ENCODE peak calls at places on chromosome 16, in seven cellular contexts. S, F, Y, W, G, V and Q are unnamed samples.

GRCh38 chr16:19595043-19595767 is 39.7 kb downstream of the VPS35L start:
- DNase-seq in S (no peak), G (no peak), V (peak; percentile 50), F (peak; percentile 40), W (no peak), Y (no peak), Q (peak; percentile 91)

GRCh38 chr16:15899538-15900100 is 11.2 kb upstream of the CEP20 start:
- DNase-seq in Y (no peak), W (no peak), F (no peak), S (no peak), G (peak; percentile 31), V (no peak), Q (peak; percentile 94)

GRCh38 chr16:2775765-2776499 is 1.1 kb downstream of the ELOB start:
- DNase-seq in G (no peak), Y (no peak), W (no peak), V (no peak), S (no peak), F (no peak), Q (no peak)

GRCh38 chr16:56424404-56424765 is 960 bp downstream of the AMFR start:
- DNase-seq in S (peak; percentile 30), G (no peak), V (no peak), W (no peak), Y (no peak), F (no peak), Q (no peak)

GRCh38 chr16:28534542-28535373 is 4.0 kb downstream of the NUPR1 start:
- DNase-seq in W (peak; percentile 92), F (peak; percentile 48), G (no peak), Y (no peak), V (no peak), S (no peak), Q (no peak)

GRCh38 chr16:50696575-50697420 is 3.4 kb downstream of the NOD2 start:
- DNase-seq in Y (peak; percentile 27), S (no peak), W (peak; percentile 97), F (peak; percentile 78), G (peak; percentile 96), V (peak; percentile 75), Q (peak; percentile 41)

GRCh38 chr16:88499836-88500251 is 46.8 kb downstream of the ZFPM1 start:
- DNase-seq in V (peak; percentile 41), S (no peak), G (no peak), Y (no peak), F (peak; percentile 46), W (no peak), Q (no peak)

GRCh38 chr16:73176577-73177013 is 128.7 kb upstream of the ZFHX3 start:
- DNase-seq in G (peak; percentile 40), S (no peak), Y (no peak), W (no peak), F (no peak), V (no peak), Q (peak; percentile 82)

GRCh38 chr16:25897677-25898076 is 205.9 kb downstream of the HS3ST4 start:
- DNase-seq in F (no peak), S (no peak), W (no peak), V (no peak), G (no peak), Y (no peak), Q (no peak)

GRCh38 chr16:69513180-69513966 is 52.4 kb upstream of the NFAT5 start:
- DNase-seq in V (no peak), G (no peak), Y (no peak), W (no peak), S (peak; percentile 41), F (no peak), Q (peak; percentile 67)

GRCh38 chr16:77376358-77376757 is 58.5 kb downstream of the ADAMTS18 start:
- DNase-seq in S (peak; percentile 75), V (no peak), G (no peak), Y (no peak), F (no peak), W (no peak), Q (no peak)

GRCh38 chr16:89697161-89697615 is 4.3 kb downstream of the SPATA2L start:
- DNase-seq in Y (no peak), F (no peak), G (peak; percentile 28), V (no peak), W (no peak), S (no peak), Q (no peak)

GRCh38 chr16:88349903-88350900 is 32.6 kb upstream of the ZNF469 start:
- DNase-seq in F (no peak), S (no peak), W (no peak), G (no peak), V (no peak), Y (no peak), Q (no peak)

GRCh38 chr16:89003831-89004208 is 26.8 kb upstream of the CBFA2T3 start:
- DNase-seq in V (no peak), G (no peak), Y (no peak), F (no peak), S (no peak), W (no peak), Q (no peak)

GRCh38 chr16:66240565-66240964 is 125.9 kb upstream of the CDH5 start:
- DNase-seq in F (no peak), V (no peak), Y (no peak), S (no peak), W (no peak), G (no peak), Q (no peak)

GRCh38 chr16:54409982-54410381 is 123.4 kb upstream of the IRX3 start:
- DNase-seq in G (no peak), V (no peak), W (no peak), F (no peak), S (peak; percentile 17), Y (no peak), Q (no peak)

GRCh38 chr16:9885457-9885856 is 296.8 kb downstream of the GRIN2A start:
- DNase-seq in V (no peak), W (no peak), S (peak; percentile 34), Y (no peak), F (no peak), G (no peak), Q (no peak)

GRCh38 chr16:87123356-87124001 is 193.7 kb downstream of the C16orf95 start:
- DNase-seq in S (no peak), G (no peak), F (no peak), Y (no peak), W (peak; percentile 50), V (no peak), Q (no peak)

GRCh38 chr16:6274366-6274765 is 1058.3 kb upstream of the RBFOX1 start:
- DNase-seq in V (no peak), W (no peak), S (no peak), F (no peak), G (no peak), Y (no peak), Q (no peak)

GRCh38 chr16:65846210-65846602 is 520.3 kb upstream of the CDH5 start:
- DNase-seq in V (no peak), W (peak; percentile 46), F (no peak), G (no peak), Y (no peak), S (no peak), Q (no peak)

GRCh38 chr16:11329080-11329491 is 16.2 kb upstream of the RMI2 start:
- DNase-seq in F (no peak), W (no peak), V (no peak), Y (no peak), S (peak; percentile 90), G (no peak), Q (peak; percentile 28)

GRCh38 chr16:66928702-66929388 is 3.5 kb upstream of the RRAD start:
- DNase-seq in F (peak; percentile 50), G (peak; percentile 53), W (no peak), S (peak; percentile 88), Y (no peak), V (no peak), Q (peak; percentile 30)

DNA sequence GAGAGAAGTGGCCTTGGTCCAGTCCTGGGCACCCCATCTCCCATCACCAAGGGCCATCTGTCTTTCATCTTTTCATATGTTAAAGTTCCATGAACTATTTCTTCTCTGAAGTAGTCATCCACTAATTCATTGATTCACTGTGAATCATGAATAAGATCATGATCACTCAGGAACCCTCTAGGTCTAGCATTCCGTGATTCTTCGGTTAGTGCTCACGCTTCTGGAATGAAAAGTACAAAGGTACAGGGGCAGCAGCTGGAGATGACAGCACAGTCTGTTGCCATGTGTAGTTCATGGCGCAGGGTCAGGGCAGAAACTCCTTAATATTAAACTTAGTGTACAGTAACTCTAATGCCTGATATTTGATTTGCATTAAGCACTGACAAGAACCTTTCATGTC is 127.1 kb downstream of the CDH13 start:
- DNase-seq in W (no peak), Y (no peak), V (no peak), S (no peak), F (no peak), G (no peak), Q (peak; percentile 36)
- TF ChIP-seq CTCF in W (no peak), Y (no peak), V (no peak), S (no peak), F (no peak), G (no peak), Q (no peak)

GRCh38 chr16:63289834-63290460 is 1253.7 kb upstream of the CDH8 start:
- DNase-seq in W (no peak), V (no peak), Y (no peak), F (peak; percentile 66), G (peak; percentile 52), S (peak; percentile 80), Q (peak; percentile 1)
- TF ChIP-seq CTCF in W (no peak), V (peak; percentile 38), Y (no peak), F (peak; percentile 57), G (peak; percentile 63), S (peak; percentile 92), Q (peak; percentile 57)

DNA sequence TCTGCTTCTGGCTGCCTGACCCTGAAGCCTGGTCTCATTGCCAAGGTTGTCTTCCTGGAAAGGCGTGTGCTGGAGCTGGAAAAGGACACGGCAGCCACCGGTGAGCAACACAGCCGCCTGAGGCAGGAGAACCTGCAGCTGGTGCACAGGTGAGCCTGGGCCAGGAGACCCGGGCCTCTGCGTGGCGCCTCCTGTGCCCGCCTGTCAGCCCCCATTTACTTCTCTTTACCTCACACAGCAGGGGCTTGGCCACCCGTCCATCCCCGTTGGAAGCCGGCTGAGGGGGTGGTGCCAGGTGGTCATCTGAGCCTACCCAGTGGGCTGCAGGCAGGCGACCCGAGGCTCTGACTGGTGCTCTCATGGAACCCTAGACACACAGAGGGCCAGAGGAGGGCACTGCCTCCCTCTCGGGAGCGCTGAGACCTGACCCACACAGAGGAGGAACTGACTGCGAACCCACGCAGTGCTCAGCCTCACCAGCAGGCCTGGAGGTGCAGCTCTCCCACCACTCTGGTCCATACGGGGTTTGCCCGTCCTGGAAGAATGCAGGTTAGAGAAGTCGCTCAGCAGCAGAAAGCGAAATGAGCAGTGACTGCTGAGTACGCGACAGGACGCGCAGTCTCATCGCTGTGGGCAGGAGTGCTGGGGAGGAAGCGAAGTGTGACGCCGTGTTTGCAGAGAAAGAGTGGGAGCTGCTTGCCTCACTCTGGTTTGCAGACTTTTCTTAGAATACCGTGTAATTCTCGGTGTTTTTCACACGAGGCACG is 21.9 kb upstream of the CAPN15 start:
- DNase-seq in F (no peak), W (no peak), S (peak; percentile 41), V (no peak), Y (no peak), G (no peak), Q (no peak)
- TF ChIP-seq CTCF in F (no peak), W (no peak), S (no peak), V (no peak), Y (no peak), G (no peak), Q (no peak)

DNA sequence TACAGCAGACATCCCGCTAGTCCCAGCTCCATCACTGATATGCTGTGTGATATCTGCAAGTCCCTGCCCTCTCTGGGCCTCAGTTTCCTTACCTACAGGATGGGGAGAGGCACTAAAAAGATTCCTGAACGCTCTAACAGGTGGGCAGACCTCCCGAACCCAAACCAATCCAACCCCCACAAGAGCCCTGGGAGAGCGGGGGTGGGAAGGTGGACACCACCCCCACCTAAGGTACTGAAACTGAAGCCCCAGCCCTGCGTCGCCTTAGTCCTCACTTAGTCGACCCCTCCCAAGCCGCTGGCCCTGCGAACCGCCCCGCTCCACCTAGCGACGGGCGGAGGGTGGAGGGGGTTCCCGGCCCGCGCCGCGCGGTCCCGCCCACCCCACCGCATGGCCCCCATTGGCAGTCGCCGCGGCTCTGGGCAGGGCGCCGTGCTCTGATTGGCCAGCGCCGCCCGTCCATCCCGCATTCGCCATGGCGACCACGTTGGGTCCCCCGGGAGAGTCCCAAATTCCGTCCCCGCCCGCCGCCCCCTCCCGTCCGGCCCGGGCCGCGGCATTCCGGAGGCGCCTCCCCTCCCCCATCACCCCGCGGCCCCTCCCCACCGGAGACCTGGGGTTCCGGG is 578 bp downstream of the CCDC102A start:
- DNase-seq in F (peak; percentile 95), G (peak; percentile 92), S (peak; percentile 94), V (peak; percentile 96), Y (peak; percentile 88), W (peak; percentile 99), Q (peak; percentile 89)
- TF ChIP-seq CTCF in F (no peak), G (no peak), S (peak; percentile 19), V (no peak), Y (no peak), W (no peak), Q (no peak)